ENCODE peak calls at places on chromosome 21, in seven cellular contexts. S is left ventricle myocardium inferior; O is cardiac muscle cell; D is RWPE2; B is suprapubic skin; A is CD8-positive, alpha-beta T cell; T is stomach. Q is an unnamed sample. For H3K4me1, the result is how much of the 10 kb centered on the place peaks cover.

GRCh38 chr21:44870748-44871495 is 2.6 kb downstream of the PTTG1IP start:
- DNase-seq in S (peak), O (no peak), D (no peak), B (peak), A (no peak), T (peak), Q (no peak)

GRCh38 chr21:41763996-41764395 is 2.9 kb downstream of the RIPK4 start:
- DNase-seq in S (no peak), O (no peak), D (no peak), B (no peak), A (no peak), T (no peak), Q (no peak)

GRCh38 chr21:40245021-40245420 is 377.8 kb downstream of the PCP4 start:
- DNase-seq in S (no peak), O (no peak), D (no peak), B (no peak), A (no peak), T (no peak), Q (no peak)

GRCh38 chr21:14070049-14070893 is 140.5 kb downstream of the LIPI start:
- DNase-seq in S (no peak), O (no peak), D (no peak), B (no peak), A (no peak), T (no peak), Q (no peak)

GRCh38 chr21:33127154-33127893 is 57.4 kb downstream of the OLIG1 start:
- DNase-seq in S (peak), O (peak), D (no peak), B (peak), A (peak), T (peak), Q (peak)

GRCh38 chr21:42193721-42194120 is 25.2 kb upstream of the ABCG1 start:
- DNase-seq in S (no peak), O (no peak), D (no peak), B (no peak), A (no peak), T (no peak), Q (no peak)

GRCh38 chr21:42841156-42841915 is 38.0 kb downstream of the WDR4 start:
- DNase-seq in S (peak), O (no peak), D (peak), B (peak), A (no peak), T (no peak), Q (no peak)

GRCh38 chr21:41684381-41685245 is 82.2 kb downstream of the RIPK4 start:
- DNase-seq in S (no peak), O (no peak), D (no peak), B (no peak), A (no peak), T (peak), Q (no peak)

GRCh38 chr21:44929799-44930542 is 9.3 kb upstream of the ITGB2 start:
- DNase-seq in S (peak), O (no peak), D (no peak), B (no peak), A (no peak), T (no peak), Q (no peak)

GRCh38 chr21:41321211-41321907 is 4.8 kb downstream of the FAM3B start:
- DNase-seq in S (no peak), O (no peak), D (no peak), B (no peak), A (no peak), T (no peak), Q (no peak)

GRCh38 chr21:33115586-33116541 is 45.9 kb downstream of the OLIG1 start:
- DNase-seq in S (no peak), O (no peak), D (no peak), B (no peak), A (no peak), T (no peak), Q (no peak)

GRCh38 chr21:43749686-43750262 is 26.3 kb downstream of the CSTB start:
- DNase-seq in S (no peak), O (no peak), D (no peak), B (no peak), A (no peak), T (no peak), Q (no peak)

DNA sequence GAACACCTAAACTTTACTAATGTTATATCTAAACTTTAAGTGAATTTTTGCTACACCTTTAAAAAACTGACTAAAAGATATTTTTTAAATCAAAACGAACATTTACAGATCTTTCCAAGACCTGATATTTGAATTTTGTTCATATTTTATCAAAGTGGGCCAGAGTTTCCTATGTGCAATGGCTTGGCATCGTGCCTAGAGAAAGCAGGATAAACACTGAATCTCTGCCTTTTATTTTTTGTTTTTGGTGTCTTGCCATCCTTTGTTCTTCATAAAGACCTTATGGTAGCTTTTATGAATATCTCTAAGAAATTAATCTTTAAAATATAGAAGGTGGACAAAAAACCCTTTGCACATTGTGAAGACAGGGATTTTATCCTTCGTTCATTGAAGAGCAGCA is 25.8 kb upstream of the VPS26C start:
- DNase-seq in S (no peak), O (no peak), D (no peak), B (no peak), A (no peak), T (no peak), Q (no peak)
- H3K4me1 ChIP-seq in S (under half), O (under half), D (under half), B (under half), A (under half), T (under half), Q (under half)

DNA sequence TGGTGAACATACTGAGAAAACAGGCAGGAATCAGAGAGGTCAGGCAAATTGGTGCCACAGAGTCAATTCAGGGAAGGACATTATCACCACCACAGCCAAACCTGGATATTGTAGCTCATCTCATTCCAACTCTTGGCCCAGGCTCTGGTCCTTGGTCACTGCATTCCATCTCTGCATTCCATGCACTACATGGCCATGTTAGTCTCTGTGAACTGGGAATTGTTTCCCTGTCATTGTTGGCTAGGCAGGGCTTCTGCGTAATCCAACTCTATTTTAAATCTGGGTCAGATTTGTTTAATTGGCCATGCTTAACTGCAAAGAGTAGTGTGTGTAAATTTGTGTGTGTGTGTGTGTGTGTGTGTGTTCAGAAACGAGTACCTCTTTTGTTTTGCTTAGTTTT is 837.6 kb upstream of the ADAMTS5 start:
- DNase-seq in S (peak), O (peak), D (no peak), B (no peak), A (no peak), T (no peak), Q (no peak)
- H3K27ac ChIP-seq in S (no peak), O (no peak), D (no peak), B (no peak), A (no peak), T (no peak), Q (no peak)

GRCh38 chr21:39010629-39011404 is 172.4 kb downstream of the PSMG1 start:
- DNase-seq in S (no peak), O (no peak), D (no peak), B (no peak), A (no peak), T (no peak), Q (no peak)

GRCh38 chr21:39007532-39007931 is 175.7 kb downstream of the PSMG1 start:
- DNase-seq in S (no peak), O (no peak), D (no peak), B (no peak), A (no peak), T (no peak), Q (no peak)

GRCh38 chr21:39006653-39007417 is 176.4 kb downstream of the PSMG1 start:
- DNase-seq in S (peak), O (no peak), D (no peak), B (peak), A (no peak), T (peak), Q (no peak)

GRCh38 chr21:39009587-39010225 is 173.5 kb downstream of the PSMG1 start:
- DNase-seq in S (no peak), O (no peak), D (no peak), B (no peak), A (no peak), T (no peak), Q (no peak)

GRCh38 chr21:39007985-39008384 is 175.3 kb downstream of the PSMG1 start:
- DNase-seq in S (no peak), O (no peak), D (no peak), B (no peak), A (no peak), T (no peak), Q (no peak)
- H3K4me1 ChIP-seq in S (half or more), O (under half), D (under half), B (under half), A (under half), T (under half), Q (under half)

GRCh38 chr21:35201288-35201687 is 152.2 kb upstream of the RUNX1 start:
- DNase-seq in S (no peak), O (no peak), D (no peak), B (no peak), A (no peak), T (no peak), Q (no peak)
- H3K27ac ChIP-seq in S (no peak), O (no peak), D (no peak), B (no peak), A (no peak), T (no peak), Q (no peak)

GRCh38 chr21:31398574-31398973 is 54.5 kb upstream of the TIAM1 start:
- DNase-seq in S (no peak), O (no peak), D (no peak), B (no peak), A (no peak), T (no peak), Q (no peak)

GRCh38 chr21:31406510-31406909 is 62.4 kb upstream of the TIAM1 start:
- DNase-seq in S (no peak), O (no peak), D (no peak), B (no peak), A (no peak), T (no peak), Q (no peak)

GRCh38 chr21:31405638-31406037 is 61.6 kb upstream of the TIAM1 start:
- DNase-seq in S (no peak), O (no peak), D (no peak), B (no peak), A (no peak), T (no peak), Q (no peak)

GRCh38 chr21:31408306-31409088 is 64.4 kb upstream of the TIAM1 start:
- DNase-seq in S (no peak), O (no peak), D (no peak), B (no peak), A (no peak), T (no peak), Q (no peak)

DNA sequence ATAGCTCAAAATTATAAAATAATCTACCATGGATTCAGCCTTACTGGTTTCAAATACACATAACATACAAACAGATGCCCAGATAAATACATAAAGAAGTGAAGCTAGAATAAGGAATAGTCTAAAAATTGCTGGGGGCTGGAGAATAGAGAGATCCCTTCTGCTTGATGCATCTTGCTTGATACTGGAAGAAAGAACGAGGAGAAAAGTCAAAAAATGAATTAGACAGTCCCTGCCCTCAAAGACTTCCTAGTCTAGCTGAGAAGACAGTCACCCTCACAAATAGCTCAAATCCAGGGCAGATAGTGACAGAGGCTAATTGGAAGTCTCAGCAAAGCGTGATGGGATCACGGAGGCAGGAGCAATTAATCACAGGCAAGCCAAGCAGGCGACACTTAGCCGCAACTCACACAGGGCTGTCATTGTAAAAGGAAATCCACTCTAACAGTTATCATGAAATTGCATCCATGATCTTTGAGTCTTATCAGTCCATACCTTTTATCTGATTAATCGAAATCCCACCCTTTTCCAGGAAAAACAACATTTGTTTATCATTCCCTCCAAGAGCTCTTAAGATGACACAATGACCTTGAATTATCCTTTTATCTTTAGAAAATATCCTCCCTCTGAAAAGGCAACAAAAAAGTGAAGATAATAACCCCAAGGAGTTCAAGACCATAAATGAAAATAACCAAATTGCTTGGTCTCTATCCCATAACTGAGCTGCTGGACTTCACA is 59.7 kb upstream of the TIAM1 start:
- DNase-seq in S (no peak), O (no peak), D (no peak), B (no peak), A (no peak), T (no peak), Q (no peak)
- H3K4me1 ChIP-seq in S (under half), O (under half), D (under half), B (under half), A (under half), T (under half), Q (under half)

GRCh38 chr21:17981060-17981459 is 161.9 kb upstream of the C21orf91 start:
- DNase-seq in S (no peak), O (no peak), D (no peak), B (no peak), A (no peak), T (no peak), Q (no peak)
- H3K27ac ChIP-seq in S (peak), O (no peak), D (no peak), B (no peak), A (no peak), T (no peak), Q (no peak)

GRCh38 chr21:46285761-46286667 is at the start of gene YBEY:
- DNase-seq in S (peak), O (peak), D (peak), B (peak), A (peak), T (peak), Q (peak)
- H3K4me1 ChIP-seq in S (half or more), O (under half), D (under half), B (under half), A (under half), T (half or more), Q (under half)

Q was measured in iPS DF 6.9.